ENCODE peak calls at places on chromosomes 16 and 17, in four cellular contexts. P is GM12878, U is HL-60, T is K562. Z is an unnamed sample.

GRCh38 chr16:49471038-49471727 is 97.6 kb downstream of the C16orf78 start:
- DNase-seq in P (no peak), U (no peak), T (no peak), Z (no peak)

GRCh38 chr17:60909405-60909804 is 231.8 kb downstream of the BCAS3 start:
- DNase-seq in P (no peak), U (no peak), T (no peak), Z (no peak)

GRCh38 chr17:5631958-5632357 is 47.6 kb upstream of the NLRP1 start:
- DNase-seq in P (no peak), U (no peak), T (no peak), Z (no peak)

GRCh38 chr17:76408037-76408849 is 23.8 kb downstream of the SPHK1 start:
- DNase-seq in P (no peak), U (no peak), T (peak), Z (peak)

GRCh38 chr17:56434610-56435009 is 158.9 kb upstream of the NOG start:
- DNase-seq in P (no peak), U (no peak), T (no peak), Z (no peak)

GRCh38 chr17:9811086-9811485 is 10.8 kb downstream of the GSG1L2 start:
- DNase-seq in P (no peak), U (no peak), T (no peak), Z (no peak)

GRCh38 chr16:1070084-1070987 is 2.2 kb upstream of the SSTR5 start:
- DNase-seq in P (no peak), U (no peak), T (no peak), Z (no peak)

GRCh38 chr16:22670551-22670970 is 143.4 kb upstream of the HS3ST2 start:
- DNase-seq in P (no peak), U (no peak), T (peak), Z (peak)

GRCh38 chr16:70391881-70392481 is 45.3 kb downstream of the DDX19A start:
- DNase-seq in P (no peak), U (no peak), T (no peak), Z (no peak)

GRCh38 chr17:55450232-55450631 is 28.6 kb upstream of the MMD start:
- DNase-seq in P (no peak), U (no peak), T (no peak), Z (no peak)

GRCh38 chr16:50868577-50868976 is 126.7 kb downstream of the CYLD start:
- DNase-seq in P (no peak), U (no peak), T (no peak), Z (no peak)

GRCh38 chr17:75691371-75692290 is 24.5 kb downstream of the SAP30BP start:
- DNase-seq in P (no peak), U (no peak), T (no peak), Z (no peak)

GRCh38 chr17:8122391-8122922 is 1.4 kb downstream of the HES7 start:
- DNase-seq in P (no peak), U (no peak), T (no peak), Z (no peak)

GRCh38 chr17:74768069-74768762 is 7.9 kb downstream of the NAT9 start:
- DNase-seq in P (no peak), U (no peak), T (no peak), Z (no peak)

GRCh38 chr16:3243882-3244281 is 8.9 kb upstream of the ZNF200 start:
- DNase-seq in P (no peak), U (no peak), T (no peak), Z (no peak)

GRCh38 chr16:11497329-11497805 is 89.4 kb downstream of the LITAF start:
- DNase-seq in P (peak), U (peak), T (no peak), Z (no peak)

GRCh38 chr17:43702636-43703035 is 40.9 kb upstream of the MEOX1 start:
- DNase-seq in P (no peak), U (no peak), T (peak), Z (no peak)

GRCh38 chr17:21239680-21240374 is 13.4 kb downstream of the NATD1 start:
- DNase-seq in P (no peak), U (no peak), T (peak), Z (peak)

GRCh38 chr16:50530277-50531236 is 17.6 kb upstream of the NKD1 start:
- DNase-seq in P (no peak), U (no peak), T (no peak), Z (no peak)

GRCh38 chr16:68417711-68418301 is 30.5 kb downstream of the SMPD3 start:
- DNase-seq in P (peak), U (no peak), T (peak), Z (peak)

GRCh38 chr17:50507871-50508572 is at the start of gene MYCBPAP:
- DNase-seq in P (peak), U (peak), T (no peak), Z (peak)

GRCh38 chr17:15900871-15901270 is 44.1 kb upstream of the ADORA2B start:
- DNase-seq in P (peak), U (no peak), T (no peak), Z (no peak)

GRCh38 chr17:41521574-41522261 is 3.0 kb upstream of the KRT15 start:
- DNase-seq in P (no peak), U (no peak), T (peak), Z (no peak)

GRCh38 chr16:53417011-53417410 is 17.3 kb upstream of the RBL2 start:
- DNase-seq in P (no peak), U (no peak), T (no peak), Z (no peak)

GRCh38 chr17:29150191-29150590 is 30.0 kb downstream of the MYO18A start:
- DNase-seq in P (no peak), U (no peak), T (no peak), Z (no peak)

GRCh38 chr16:56611281-56611833 is 3.0 kb downstream of the MT2A start:
- DNase-seq in P (no peak), U (no peak), T (no peak), Z (no peak)

GRCh38 chr16:82658796-82659195 is 32.0 kb downstream of the CDH13 start:
- DNase-seq in P (no peak), U (no peak), T (no peak), Z (no peak)

GRCh38 chr16:65618335-65618734 is 496.5 kb upstream of the CDH11 start:
- DNase-seq in P (no peak), U (no peak), T (no peak), Z (no peak)

GRCh38 chr16:582614-583331 is 7.1 kb upstream of the RAB40C start:
- DNase-seq in P (no peak), U (no peak), T (no peak), Z (no peak)

GRCh38 chr16:29662729-29663019 is 373 bp upstream of the SPN start:
- DNase-seq in P (peak), U (peak), T (peak), Z (no peak)

GRCh38 chr17:54172096-54172495 is 349.4 kb downstream of the KIF2B start:
- DNase-seq in P (no peak), U (no peak), T (no peak), Z (no peak)

GRCh38 chr16:55435387-55435786 is 43.6 kb upstream of the MMP2 start:
- DNase-seq in P (no peak), U (no peak), T (peak), Z (no peak)

GRCh38 chr17:63998721-63999679 is 849 bp downstream of the PRR29 start:
- DNase-seq in P (no peak), U (no peak), T (no peak), Z (no peak)

DNA sequence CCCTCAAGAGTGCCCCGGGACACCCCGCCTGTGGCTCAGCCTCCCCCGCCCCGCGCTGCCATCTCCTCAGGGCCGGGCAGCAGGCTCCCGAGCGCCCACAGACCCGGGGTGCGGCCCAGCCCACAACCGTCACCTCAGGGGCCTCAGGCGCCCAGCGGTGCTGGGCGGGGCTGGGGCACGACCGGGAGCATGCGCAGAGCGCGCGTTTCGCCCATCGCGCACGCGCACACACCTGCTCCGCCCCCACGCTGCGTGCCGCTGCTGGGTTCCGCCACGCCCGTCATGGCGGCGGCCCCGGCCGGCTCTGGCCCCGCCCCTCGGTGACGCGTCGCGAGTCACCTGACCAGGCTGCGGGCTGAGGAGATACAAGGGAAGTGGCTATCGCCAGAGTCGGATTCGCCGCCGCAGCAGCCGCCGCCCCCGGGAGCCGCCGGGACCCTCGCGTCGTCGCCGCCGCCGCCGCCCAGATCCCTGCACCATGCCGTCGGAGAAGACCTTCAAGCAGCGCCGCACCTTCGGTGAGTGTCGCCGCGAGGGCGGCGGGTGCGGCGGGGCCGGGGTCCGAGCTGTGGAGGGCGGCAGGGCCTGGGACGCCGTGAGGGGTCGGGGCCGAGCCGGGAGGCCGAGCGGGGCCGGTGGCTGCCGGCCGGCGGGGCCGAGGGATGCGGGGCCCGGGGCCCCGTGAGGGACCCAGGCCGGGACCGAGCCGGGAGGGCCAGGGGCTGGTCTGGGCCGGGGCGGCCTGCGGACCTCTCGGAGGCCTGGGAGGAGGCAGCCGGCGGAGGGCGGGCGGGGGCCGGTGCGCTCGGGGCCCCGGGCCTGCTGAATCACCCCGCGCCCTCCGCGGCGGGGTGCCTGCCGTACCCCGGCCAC is at the start of gene MAP1LC3B:
- DNase-seq in P (peak), U (peak), T (peak), Z (peak)
- TF ChIP-seq POLR2AphosphoS5 in P (peak), U (peak), T (peak), Z (peak)

DNA sequence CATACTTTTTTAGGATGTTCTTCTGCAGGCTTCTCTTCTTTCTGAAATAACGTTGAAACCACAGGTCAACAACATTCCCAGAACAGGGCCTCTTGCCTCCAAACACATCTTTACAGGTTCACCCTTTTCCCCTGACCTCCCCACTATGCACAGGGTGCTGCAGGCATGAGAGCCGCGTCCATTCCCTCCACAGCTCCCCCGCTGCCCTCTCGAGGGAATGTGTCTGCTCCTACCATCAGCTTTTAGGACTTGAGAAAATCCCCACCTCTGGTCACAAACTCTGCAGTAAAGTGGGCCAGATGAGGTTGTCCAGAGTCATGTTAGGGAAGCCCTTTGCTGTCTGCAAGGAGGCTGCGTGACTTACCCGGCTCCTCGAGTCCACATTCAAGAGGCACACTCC is 30.5 kb downstream of the DUSP14 start:
- DNase-seq in P (no peak), U (no peak), T (peak), Z (no peak)
- TF ChIP-seq SPI1 in P (no peak), U (no peak), T (no peak), Z (no peak)

DNA sequence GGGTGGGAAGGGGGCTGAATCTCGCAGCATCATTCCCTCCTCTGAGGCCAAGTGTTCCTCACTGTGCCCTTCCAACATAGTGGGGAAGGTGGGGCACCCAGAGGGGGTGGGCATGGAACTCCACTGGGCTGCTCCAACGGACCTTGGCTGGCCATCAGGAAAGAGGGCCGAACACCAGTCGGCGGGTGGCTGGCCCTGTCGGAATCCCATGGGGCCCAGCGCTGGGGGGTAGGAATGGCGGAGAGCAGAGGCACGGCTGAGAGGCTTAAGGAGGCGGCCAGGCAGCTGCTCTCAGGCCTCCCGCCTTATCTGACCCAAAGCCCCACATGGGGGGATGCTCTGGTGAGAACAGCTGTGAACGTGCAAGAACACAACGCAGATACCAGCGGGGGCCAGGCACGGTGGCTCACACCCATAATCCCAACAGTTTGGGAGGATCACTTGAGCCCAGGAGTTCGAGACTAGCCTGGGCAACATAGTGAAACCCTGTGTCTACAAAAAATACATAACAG is 4.4 kb upstream of the MYO1C start:
- DNase-seq in P (no peak), U (no peak), T (no peak), Z (no peak)
- TF ChIP-seq POLR2AphosphoS5 in P (no peak), U (no peak), T (no peak), Z (no peak)

DNA sequence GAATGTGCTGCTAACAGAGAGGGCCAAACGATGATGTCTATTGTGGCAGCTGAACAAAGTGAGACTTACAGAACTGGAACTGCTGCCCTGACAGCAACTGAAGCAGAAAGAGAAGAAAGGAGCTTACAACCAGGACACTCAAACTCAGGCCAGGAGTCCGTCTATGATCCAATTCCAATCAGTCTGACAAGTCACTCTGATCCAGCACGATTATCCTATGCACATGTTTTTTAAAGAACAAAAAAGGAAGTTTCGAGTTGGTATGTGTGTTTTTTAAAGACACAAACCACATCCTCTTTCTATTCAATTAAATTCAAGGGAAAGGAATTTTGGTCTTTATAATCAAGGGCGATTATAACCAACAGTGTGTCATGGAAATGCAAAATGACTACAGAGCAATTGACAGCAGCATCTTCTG is 42.4 kb upstream of the MTMR4 start:
- DNase-seq in P (no peak), U (no peak), T (no peak), Z (no peak)
- TF ChIP-seq SPI1 in P (peak), U (peak), T (no peak), Z (no peak)

DNA sequence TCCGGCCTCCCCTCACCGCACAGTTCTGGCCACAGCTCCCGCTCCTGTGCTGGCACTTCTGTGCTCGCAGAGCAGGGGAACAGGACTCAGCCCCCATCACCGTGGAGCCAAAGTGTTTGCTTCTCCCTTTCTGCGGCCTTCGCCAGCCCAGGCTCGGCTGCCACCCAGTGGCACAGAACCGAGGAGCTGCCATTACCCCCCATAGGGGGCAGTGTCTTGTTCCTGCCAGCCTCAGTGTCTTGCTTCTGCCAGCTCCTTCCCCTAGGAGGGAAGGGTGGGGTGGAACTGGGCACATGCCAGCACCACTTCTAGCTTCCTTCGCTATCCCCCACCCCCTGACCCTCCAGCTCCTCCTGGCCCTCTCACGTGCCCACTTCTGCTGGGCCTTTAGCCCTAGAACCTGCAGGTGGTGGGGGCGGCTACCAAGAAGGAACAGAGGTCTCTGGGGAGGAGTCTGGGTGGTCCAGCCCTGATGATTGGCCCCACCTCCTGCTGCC is 645 bp upstream of the ELMO3 start:
- DNase-seq in P (no peak), U (no peak), T (no peak), Z (no peak)
- TF ChIP-seq POLR2AphosphoS5 in P (no peak), U (no peak), T (no peak), Z (no peak)

GRCh38 chr17:48816774-48817590 is at the start of gene TTLL6:
- DNase-seq in P (no peak), U (no peak), T (peak), Z (peak)
- TF ChIP-seq SPI1 in P (no peak), U (no peak), T (no peak), Z (no peak)

GRCh38 chr16:8901318-8901861 is 19.2 kb downstream of the LITAFD start:
- DNase-seq in P (no peak), U (no peak), T (no peak), Z (no peak)
- TF ChIP-seq POLR2AphosphoS5 in P (no peak), U (no peak), T (no peak), Z (no peak)

DNA sequence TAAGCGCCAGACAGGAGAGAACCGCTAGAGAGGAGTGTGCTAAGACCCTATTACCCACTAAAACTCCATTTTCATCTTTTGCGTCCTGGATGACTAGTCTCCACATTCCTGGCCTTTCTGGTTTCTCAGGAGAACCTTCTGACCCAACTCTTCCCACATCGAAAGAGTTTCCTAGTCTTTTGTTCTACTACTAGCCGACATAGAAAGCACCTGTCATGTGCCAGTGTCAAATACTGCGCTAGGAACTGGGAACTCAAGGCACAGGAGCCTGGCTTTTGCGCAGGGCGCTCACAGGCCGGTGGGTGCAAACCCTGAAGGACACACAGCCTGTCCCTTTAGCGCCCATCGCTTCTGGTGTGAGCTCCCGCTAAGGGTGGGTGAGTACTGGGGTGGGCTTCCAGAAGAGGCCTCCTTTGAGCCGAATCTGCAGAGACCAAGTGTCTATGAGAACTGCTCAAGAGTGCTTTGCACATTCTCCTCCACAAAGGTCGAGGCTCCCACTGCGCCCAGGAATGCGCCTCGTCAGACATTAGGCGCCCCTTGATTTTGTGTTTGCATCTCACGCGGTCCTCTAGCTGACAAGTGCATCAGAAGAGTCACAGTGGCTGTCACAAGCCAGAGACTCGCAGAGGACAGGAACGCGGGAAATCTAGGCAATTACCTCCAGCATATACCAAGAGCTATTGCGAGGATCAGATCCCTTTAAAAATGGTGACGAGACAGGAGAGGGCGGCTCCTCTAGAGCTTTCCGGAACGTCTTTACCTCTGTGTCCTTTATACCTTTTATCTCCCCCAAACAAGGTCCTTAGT is 2.0 kb upstream of the PSMB3 start:
- DNase-seq in P (no peak), U (no peak), T (peak), Z (no peak)
- TF ChIP-seq SPI1 in P (no peak), U (no peak), T (no peak), Z (no peak)

DNA sequence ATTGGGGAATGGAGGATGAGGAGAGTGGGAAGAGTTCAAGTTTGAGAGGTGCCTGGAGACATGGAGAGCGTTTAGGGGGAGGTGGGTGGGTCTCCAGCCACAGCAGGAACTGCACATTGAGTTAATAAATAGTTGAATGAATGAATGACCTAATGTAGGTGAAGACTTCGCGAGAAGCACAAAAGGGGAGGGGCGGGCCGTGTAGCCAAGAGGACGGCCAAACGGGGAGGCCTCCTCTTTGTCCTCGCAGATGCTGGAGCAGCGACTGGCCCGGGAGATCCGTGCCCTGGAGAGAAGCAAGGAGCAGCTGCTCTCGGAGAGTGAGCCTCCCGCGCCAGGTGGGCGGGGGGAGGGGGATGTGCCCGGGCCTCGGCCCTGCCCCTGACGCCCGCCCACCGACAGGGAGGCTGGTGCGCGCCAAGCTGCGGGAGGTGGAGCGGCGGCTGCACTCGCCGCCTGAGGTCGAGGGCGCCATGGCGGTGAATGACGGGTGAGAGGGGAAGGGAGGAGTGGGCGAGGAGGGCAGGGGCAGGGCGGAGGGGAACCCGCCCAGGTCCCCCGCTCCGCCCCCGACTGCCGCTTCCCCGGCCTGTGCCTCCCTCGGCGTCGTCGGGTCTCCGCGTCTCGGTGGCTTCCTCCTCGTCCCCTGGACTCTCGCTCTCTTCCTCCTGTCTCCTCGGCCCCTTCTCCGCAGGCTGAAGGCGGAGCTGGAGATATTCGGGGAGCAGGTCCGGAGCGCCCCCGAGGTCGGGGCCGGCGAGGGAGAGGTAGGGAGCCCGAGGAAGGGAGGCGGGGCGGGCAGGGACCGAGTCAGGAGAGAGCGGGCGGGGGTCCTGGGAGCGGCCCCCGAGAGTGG is 12.9 kb downstream of the SYCE1L start:
- DNase-seq in P (no peak), U (no peak), T (peak), Z (peak)
- TF ChIP-seq POLR2AphosphoS5 in P (peak), U (no peak), T (no peak), Z (no peak)

Z was measured in GM12891.